ENCODE peak calls at places on chromosomes 6 and 20, in six cellular contexts. U is Peyer's patch, A is hepatocyte, B is heart left ventricle, W is AG04450, D is left ventricle myocardium inferior. Q is an unnamed sample. For H3K27me3, the result is how much of the 10 kb centered on the place peaks cover.

GRCh38 chr6:88376759-88377387 is 210.7 kb upstream of the CNR1 start:
- DNase-seq in W (no peak), U (no peak), B (no peak), D (no peak), A (no peak), Q (no peak)

GRCh38 chr6:140011537-140011936 is 637.1 kb upstream of the CITED2 start:
- DNase-seq in A (peak), U (no peak), D (no peak), B (no peak), W (no peak), Q (no peak)

GRCh38 chr6:112951829-112952228 is 604.7 kb downstream of the RFPL4B start:
- DNase-seq in A (no peak), D (no peak), B (no peak), W (no peak), U (no peak), Q (no peak)

GRCh38 chr6:36245572-36246031 is 24.3 kb upstream of the PNPLA1 start:
- DNase-seq in U (no peak), A (peak), B (no peak), W (no peak), D (no peak), Q (no peak)

GRCh38 chr20:17227669-17228623 is 1.1 kb downstream of the PCSK2 start:
- DNase-seq in D (no peak), W (no peak), A (peak), U (no peak), B (no peak), Q (no peak)

GRCh38 chr6:140182819-140183218 is 808.4 kb upstream of the CITED2 start:
- DNase-seq in U (no peak), B (no peak), D (no peak), A (no peak), W (no peak), Q (no peak)

GRCh38 chr6:33249732-33250625 is 21.7 kb downstream of the VPS52 start:
- DNase-seq in U (no peak), W (no peak), D (no peak), B (peak), A (no peak), Q (peak)

GRCh38 chr6:155765275-155766194 is 309.9 kb upstream of the NOX3 start:
- DNase-seq in D (no peak), U (no peak), B (no peak), A (no peak), W (peak), Q (no peak)

GRCh38 chr20:45322952-45323383 is 14.9 kb upstream of the MATN4 start:
- DNase-seq in A (peak), D (peak), B (peak), U (peak), W (no peak), Q (peak)

GRCh38 chr6:157716553-157716952 is 106.5 kb upstream of the SNX9 start:
- DNase-seq in D (no peak), W (no peak), A (no peak), B (no peak), U (no peak), Q (no peak)

GRCh38 chr6:53628354-53629119 is 37.0 kb downstream of the KLHL31 start:
- DNase-seq in U (no peak), A (no peak), D (no peak), W (no peak), B (no peak), Q (no peak)

GRCh38 chr6:142377112-142377848 is 75.5 kb downstream of the ADGRG6 start:
- DNase-seq in D (no peak), U (no peak), A (peak), W (no peak), B (no peak), Q (no peak)

GRCh38 chr20:19765266-19765665 is 7.2 kb downstream of the RIN2 start:
- DNase-seq in W (no peak), U (no peak), D (no peak), B (no peak), A (no peak), Q (no peak)

GRCh38 chr6:106572436-106572835 is 56.9 kb downstream of the RTN4IP1 start:
- DNase-seq in A (no peak), U (no peak), W (no peak), D (no peak), B (no peak), Q (no peak)

GRCh38 chr6:106569444-106569843 is 59.9 kb downstream of the RTN4IP1 start:
- DNase-seq in A (no peak), W (no peak), D (no peak), B (no peak), U (no peak), Q (no peak)

GRCh38 chr6:106579281-106579680 is 50.0 kb downstream of the RTN4IP1 start:
- DNase-seq in A (no peak), D (no peak), B (no peak), W (no peak), U (no peak), Q (no peak)

GRCh38 chr6:106572875-106573575 is 56.3 kb downstream of the RTN4IP1 start:
- DNase-seq in D (no peak), A (peak), W (no peak), B (no peak), U (no peak), Q (no peak)

GRCh38 chr6:106574729-106575458 is 54.4 kb downstream of the RTN4IP1 start:
- DNase-seq in D (no peak), U (no peak), B (no peak), W (no peak), A (peak), Q (no peak)
- H3K4me3 ChIP-seq in D (no peak), U (no peak), B (no peak), W (no peak), A (no peak), Q (no peak)

GRCh38 chr6:28603920-28604319 is 78.2 kb downstream of the GPX5 start:
- DNase-seq in U (no peak), A (no peak), D (no peak), W (no peak), B (no peak), Q (no peak)

GRCh38 chr6:28609672-28610071 is 84.0 kb downstream of the GPX5 start:
- DNase-seq in A (no peak), D (no peak), U (no peak), B (no peak), W (no peak), Q (no peak)

GRCh38 chr6:28607990-28608389 is 82.3 kb downstream of the GPX5 start:
- DNase-seq in B (no peak), D (no peak), W (no peak), A (no peak), U (no peak), Q (no peak)

GRCh38 chr6:28606424-28607391 is 81.0 kb downstream of the GPX5 start:
- DNase-seq in B (peak), A (peak), W (no peak), D (no peak), U (no peak), Q (no peak)
- H3K27me3 ChIP-seq in B (under half), A (under half), W (under half), D (half or more), U (under half), Q (under half)

DNA sequence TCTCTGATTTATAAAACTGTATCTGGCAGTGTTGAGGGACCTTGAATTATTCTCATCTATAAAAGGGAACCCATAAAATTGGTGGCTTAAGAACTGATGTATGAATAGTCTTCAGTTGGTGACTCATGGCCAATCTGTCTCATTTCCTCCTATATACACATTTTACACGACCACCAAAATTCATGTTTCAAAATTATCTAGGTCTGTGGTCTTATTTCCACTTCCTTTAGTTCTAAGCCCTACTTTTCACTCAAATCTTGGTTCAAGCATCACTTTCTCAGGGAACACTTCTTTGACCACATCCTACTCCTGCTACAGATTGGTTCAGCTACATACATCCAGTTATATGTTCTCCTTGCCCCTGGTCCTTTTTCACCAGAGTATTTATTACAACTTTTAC is 18.6 kb upstream of the ENPP1 start:
- DNase-seq in B (no peak), W (no peak), A (no peak), D (no peak), U (no peak), Q (no peak)
- TF ChIP-seq CTCF in B (no peak), W (no peak), A (no peak), D (no peak), U (no peak), Q (no peak)

DNA sequence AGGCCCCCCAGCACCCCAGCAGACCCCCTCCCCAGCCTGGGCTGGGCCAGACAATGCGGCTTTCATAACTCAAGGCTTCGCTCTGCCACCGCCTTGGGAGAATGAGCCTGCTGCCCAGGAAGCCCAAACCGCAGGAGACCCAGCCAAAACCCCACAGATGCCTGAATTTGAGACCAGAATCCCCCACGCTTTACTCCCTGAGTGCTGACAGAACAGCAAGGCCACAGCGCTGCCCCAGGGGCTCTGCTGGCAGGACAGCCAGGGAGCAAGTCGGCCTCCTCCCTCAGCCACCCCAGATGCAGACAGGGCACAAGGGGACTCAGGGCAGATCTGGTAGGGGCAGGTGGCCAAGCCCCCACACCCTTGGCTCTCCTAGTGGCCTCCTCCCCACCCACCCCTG is 2.2 kb downstream of the MDFI start:
- DNase-seq in B (no peak), U (no peak), A (no peak), D (no peak), W (no peak), Q (no peak)
- H3K4me3 ChIP-seq in B (no peak), U (no peak), A (no peak), D (no peak), W (no peak), Q (no peak)

GRCh38 chr20:9741996-9742395 is 96.9 kb downstream of the PAK5 start:
- DNase-seq in U (no peak), D (no peak), B (no peak), A (no peak), W (no peak), Q (no peak)
- H3K27me3 ChIP-seq in U (under half), D (under half), B (under half), A (under half), W (under half), Q (under half)

GRCh38 chr6:125779924-125780539 is 10.7 kb upstream of the NCOA7 start:
- DNase-seq in A (peak), W (peak), U (peak), D (peak), B (peak), Q (peak)
- TF ChIP-seq CTCF in A (no peak), W (peak), U (no peak), D (peak), B (peak), Q (no peak)